ENCODE peak calls at places on chromosome 4, in seven cellular contexts. K is keratinocyte; O is stimulated activated CD4-positive, alpha-beta T cell treated with anti-CD3 and anti-CD28 coated beads, Interleukin-4, amount 100 ng/mL, for 4 hours; P is M059J; R is A549; S is iPS DF 19.7; Y is uterus. W is an unnamed sample.

GRCh38 chr4:173878701-173879100 is 348.7 kb upstream of the HAND2 start:
- DNase-seq in Y (peak), P (no peak), S (no peak), K (no peak), R (no peak), O (no peak), W (no peak)

GRCh38 chr4:124433500-124433899 is 279.0 kb downstream of the ANKRD50 start:
- DNase-seq in P (peak), K (no peak), S (no peak), R (no peak), Y (no peak), O (no peak), W (no peak)

GRCh38 chr4:23382880-23383279 is 507.0 kb downstream of the PPARGC1A start:
- DNase-seq in K (no peak), R (no peak), Y (no peak), S (no peak), O (no peak), P (peak), W (no peak)

GRCh38 chr4:154399259-154399974 is 92.2 kb downstream of the DCHS2 start:
- DNase-seq in O (no peak), S (no peak), R (peak), P (peak), Y (peak), K (no peak), W (peak)

GRCh38 chr4:4461850-4462249 is 74.9 kb downstream of the NSG1 start:
- DNase-seq in Y (no peak), O (peak), P (no peak), K (no peak), S (no peak), R (no peak), W (peak)

GRCh38 chr4:3822230-3822947 is 56.2 kb downstream of the ADRA2C start:
- DNase-seq in P (no peak), S (no peak), R (no peak), O (no peak), Y (no peak), K (no peak), W (no peak)

GRCh38 chr4:142846729-142847606 is 867 bp upstream of the INPP4B start:
- DNase-seq in Y (peak), K (no peak), R (peak), P (peak), S (no peak), O (peak), W (peak)

GRCh38 chr4:8710416-8710815 is 117.9 kb downstream of the CPZ start:
- DNase-seq in P (no peak), Y (peak), S (no peak), O (no peak), K (no peak), R (no peak), W (no peak)

GRCh38 chr4:118807659-118808058 is 28.3 kb downstream of the SEC24D start:
- DNase-seq in O (no peak), K (no peak), S (no peak), R (no peak), Y (no peak), P (no peak), W (no peak)

GRCh38 chr4:81631958-81632439 is 160.3 kb upstream of the RASGEF1B start:
- DNase-seq in K (peak), O (no peak), Y (no peak), R (no peak), S (no peak), P (peak), W (no peak)

GRCh38 chr4:139214039-139214534 is 37.1 kb upstream of the ELF2 start:
- DNase-seq in S (peak), Y (no peak), O (no peak), K (no peak), R (no peak), P (no peak), W (peak)

GRCh38 chr4:79225360-79225759 is 100.5 kb downstream of the NAA11 start:
- DNase-seq in K (no peak), Y (no peak), O (no peak), P (peak), R (no peak), S (no peak), W (no peak)

GRCh38 chr4:57635900-57636299 is 525.7 kb upstream of the IGFBP7 start:
- DNase-seq in S (no peak), K (no peak), O (no peak), Y (no peak), R (no peak), P (no peak), W (no peak)

GRCh38 chr4:145843148-145843547 is 95.5 kb downstream of the ZNF827 start:
- DNase-seq in R (no peak), P (peak), Y (no peak), K (peak), S (no peak), O (no peak), W (no peak)

GRCh38 chr4:158860856-158861255 is 92.0 kb downstream of the FNIP2 start:
- DNase-seq in S (no peak), Y (no peak), O (no peak), R (no peak), K (no peak), P (no peak), W (no peak)

GRCh38 chr4:4647041-4647440 is 105.2 kb upstream of the STX18 start:
- DNase-seq in O (no peak), S (no peak), P (peak), R (no peak), K (no peak), Y (no peak), W (no peak)

GRCh38 chr4:155568641-155569040 is 98.0 kb upstream of the GUCY1A1 start:
- DNase-seq in S (no peak), O (no peak), Y (no peak), P (no peak), R (no peak), K (no peak), W (no peak)

GRCh38 chr4:173524218-173525117 is 5.6 kb downstream of the HAND2 start:
- DNase-seq in R (no peak), O (no peak), K (no peak), Y (no peak), P (no peak), S (no peak), W (no peak)

GRCh38 chr4:1360423-1361283 is 13.6 kb downstream of the UVSSA start:
- DNase-seq in R (no peak), P (peak), O (no peak), K (no peak), Y (no peak), S (no peak), W (no peak)

GRCh38 chr4:106032851-106033286 is 137.6 kb downstream of the NPNT start:
- DNase-seq in K (no peak), S (no peak), O (no peak), P (peak), R (no peak), Y (no peak), W (no peak)

GRCh38 chr4:98203406-98204235 is 57.6 kb upstream of the RAP1GDS1 start:
- DNase-seq in S (no peak), K (no peak), Y (no peak), P (no peak), R (no peak), O (no peak), W (no peak)

GRCh38 chr4:24451870-24452269 is 132.5 kb downstream of the DHX15 start:
- DNase-seq in S (no peak), P (no peak), Y (no peak), K (no peak), O (no peak), R (no peak), W (no peak)

GRCh38 chr4:6169239-6169638 is 31.1 kb downstream of the JAKMIP1 start:
- DNase-seq in K (no peak), P (no peak), O (no peak), S (no peak), R (no peak), Y (no peak), W (no peak)

GRCh38 chr4:95362906-95363578 is 185.7 kb downstream of the UNC5C start:
- DNase-seq in Y (peak), S (peak), K (no peak), O (no peak), R (no peak), P (peak), W (peak)

GRCh38 chr4:7191546-7192251 is 639 bp upstream of the SORCS2 start:
- DNase-seq in S (no peak), P (no peak), Y (peak), K (no peak), R (no peak), O (no peak), W (no peak)

GRCh38 chr4:124177647-124178425 is 534.7 kb downstream of the ANKRD50 start:
- DNase-seq in Y (no peak), O (no peak), P (peak), S (no peak), K (no peak), R (peak), W (no peak)

GRCh38 chr4:123994917-123995316 is 598.3 kb downstream of the SPRY1 start:
- DNase-seq in S (no peak), Y (no peak), P (no peak), K (no peak), O (no peak), R (no peak), W (no peak)

GRCh38 chr4:37236165-37236564 is 8.4 kb upstream of the NWD2 start:
- DNase-seq in O (no peak), S (no peak), R (no peak), P (no peak), K (no peak), Y (no peak), W (no peak)

GRCh38 chr4:165312506-165312905 is 15.0 kb upstream of the MSMO1 start:
- DNase-seq in S (no peak), P (peak), K (no peak), R (no peak), O (no peak), Y (no peak), W (no peak)

GRCh38 chr4:97720869-97721432 is 422.3 kb downstream of the STPG2 start:
- DNase-seq in S (no peak), P (peak), Y (no peak), K (no peak), R (no peak), O (no peak), W (no peak)

GRCh38 chr4:57442834-57443291 is 332.7 kb upstream of the IGFBP7 start:
- DNase-seq in P (peak), K (no peak), S (peak), Y (no peak), O (no peak), R (peak), W (peak)

GRCh38 chr4:41332666-41333065 is 75.9 kb downstream of the UCHL1 start:
- DNase-seq in O (no peak), S (no peak), R (no peak), K (no peak), P (peak), Y (no peak), W (no peak)